ENCODE peak calls at places on chromosomes 2 and 18, in five cellular contexts. F, W, M, K and G are unnamed samples.

GRCh38 chr2:168336786-168337388 is 89.5 kb upstream of the STK39 start:
- DNase-seq in F (peak), W (no peak), M (peak), K (no peak), G (peak)

GRCh38 chr2:12244070-12244469 is 472.7 kb upstream of the TRIB2 start:
- DNase-seq in F (no peak), W (peak), M (peak), K (no peak), G (no peak)

GRCh38 chr2:159126653-159127052 is 158.2 kb downstream of the TANC1 start:
- DNase-seq in F (no peak), W (peak), M (peak), K (no peak), G (no peak)

GRCh38 chr2:142880275-142880674 is 2.8 kb downstream of the KYNU start:
- DNase-seq in F (no peak), W (peak), M (peak), K (no peak), G (no peak)

GRCh38 chr18:7084080-7084765 is 33.4 kb downstream of the LAMA1 start:
- DNase-seq in F (no peak), W (peak), M (no peak), K (no peak), G (no peak)

GRCh38 chr2:228064796-228065315 is 116.6 kb downstream of the SPHKAP start:
- DNase-seq in F (no peak), W (no peak), M (no peak), K (no peak), G (no peak)

GRCh38 chr2:226427538-226428307 is 371.9 kb downstream of the IRS1 start:
- DNase-seq in F (no peak), W (peak), M (peak), K (peak), G (no peak)

GRCh38 chr2:142445542-142445941 is 314.7 kb upstream of the LRP1B start:
- DNase-seq in F (no peak), W (no peak), M (no peak), K (no peak), G (no peak)

GRCh38 chr2:72994991-72995380 is 76.5 kb downstream of the SFXN5 start:
- DNase-seq in F (no peak), W (no peak), M (no peak), K (no peak), G (peak)

GRCh38 chr18:23816740-23817139 is 127.5 kb downstream of the LAMA3 start:
- DNase-seq in F (peak), W (no peak), M (no peak), K (no peak), G (no peak)

GRCh38 chr2:218850796-218851195 is 8.8 kb upstream of the WNT6 start:
- DNase-seq in F (no peak), W (no peak), M (no peak), K (no peak), G (no peak)

GRCh38 chr2:228352048-228352447 is 170.6 kb upstream of the SPHKAP start:
- DNase-seq in F (no peak), W (no peak), M (no peak), K (no peak), G (no peak)

GRCh38 chr2:225582355-225583116 is 183.0 kb downstream of the NYAP2 start:
- DNase-seq in F (no peak), W (no peak), M (no peak), K (peak), G (no peak)

GRCh38 chr2:114089636-114090325 is 199.9 kb downstream of the ACTR3 start:
- DNase-seq in F (no peak), W (peak), M (no peak), K (no peak), G (no peak)

GRCh38 chr18:12304351-12305210 is 3.5 kb upstream of the TUBB6 start:
- DNase-seq in F (no peak), W (no peak), M (peak), K (no peak), G (no peak)

GRCh38 chr2:219593154-219593553 is 4.5 kb upstream of the STK11IP start:
- DNase-seq in F (no peak), W (no peak), M (no peak), K (no peak), G (no peak)

GRCh38 chr2:8543412-8544167 is 138.3 kb upstream of the ID2 start:
- DNase-seq in F (peak), W (peak), M (peak), K (peak), G (no peak)
- TF ChIP-seq EZH2phosphoT487 in F (no peak), W (peak), M (no peak), K (no peak), G (no peak)

GRCh38 chr2:203936535-203936934 is at the start of gene ICOS:
- DNase-seq in F (no peak), W (no peak), M (no peak), K (no peak), G (no peak)
- H3K4me3 ChIP-seq in F (no peak), W (no peak), M (no peak), K (no peak), G (no peak)

GRCh38 chr2:47251404-47251675 is 96.2 kb upstream of the STPG4 start:
- DNase-seq in F (no peak), W (no peak), M (no peak), K (no peak), G (no peak)
- TF ChIP-seq EZH2phosphoT487 in F (no peak), W (no peak), M (no peak), K (no peak), G (no peak)

GRCh38 chr2:43945439-43945838 is 50.4 kb downstream of the LRPPRC start:
- DNase-seq in F (no peak), W (no peak), M (no peak), K (no peak), G (no peak)

GRCh38 chr2:43944915-43945314 is 50.9 kb downstream of the LRPPRC start:
- DNase-seq in F (no peak), W (no peak), M (no peak), K (no peak), G (no peak)

GRCh38 chr2:43948370-43948769 is 47.4 kb downstream of the LRPPRC start:
- DNase-seq in F (no peak), W (no peak), M (peak), K (no peak), G (no peak)

GRCh38 chr2:43950383-43951008 is 45.3 kb downstream of the LRPPRC start:
- DNase-seq in F (peak), W (peak), M (peak), K (peak), G (peak)
- H3K4me3 ChIP-seq in F (no peak), W (no peak), M (no peak), K (no peak), G (no peak)

DNA sequence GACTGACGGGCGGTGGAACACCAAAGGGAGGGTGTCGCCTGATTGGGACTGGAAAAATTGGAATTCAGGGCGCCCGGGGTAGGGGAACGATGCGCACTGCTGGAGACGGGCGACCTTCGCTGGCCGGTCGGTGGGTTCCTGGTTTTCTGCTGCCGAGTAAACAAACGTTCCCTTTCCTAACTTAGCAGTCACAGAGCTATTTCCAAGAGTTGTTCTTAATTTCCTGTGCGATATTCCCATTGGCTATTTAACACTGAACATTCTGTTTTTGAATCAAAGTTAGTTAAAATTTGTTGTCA is 738 bp downstream of the C18orf54 start:
- DNase-seq in F (no peak), W (peak), M (peak), K (no peak), G (no peak)
- TF ChIP-seq EZH2phosphoT487 in F (no peak), W (no peak), M (no peak), K (no peak), G (no peak)

GRCh38 chr2:152354909-152355308 is 19.9 kb downstream of the FMNL2 start:
- DNase-seq in F (no peak), W (peak), M (no peak), K (no peak), G (no peak)
- H3K4me3 ChIP-seq in F (no peak), W (peak), M (no peak), K (no peak), G (no peak)